ENCODE peak calls at places on chromosomes 7 and 10, in nine cellular contexts. One of them, this sample, is unnamed.
A peak's percentile ranks its signal among the peaks of the same experiment; 100 is the strongest.

GRCh38 chr7:157477550-157478212 is 140.9 kb downstream of the DNAJB6 start:
- DNase-seq in psoas muscle: no peak
- DNase-seq in spleen: peak; percentile 66
- DNase-seq in RWPE1: no peak
- DNase-seq in uterus: no peak
- DNase-seq in breast epithelium: no peak
- DNase-seq in left ventricle myocardium inferior: peak; percentile 4
- DNase-seq in WERI-Rb-1: no peak
- DNase-seq in transverse colon: no peak
- DNase-seq in this sample: peak; percentile 42

GRCh38 chr7:69967152-69967591 is 368.9 kb downstream of the AUTS2 start:
- DNase-seq in psoas muscle: peak; percentile 47
- DNase-seq in spleen: no peak
- DNase-seq in RWPE1: no peak
- DNase-seq in uterus: peak; percentile 20
- DNase-seq in breast epithelium: no peak
- DNase-seq in left ventricle myocardium inferior: peak; percentile 51
- DNase-seq in WERI-Rb-1: no peak
- DNase-seq in transverse colon: no peak
- DNase-seq in this sample: peak; percentile 57

GRCh38 chr7:83921798-83922607 is 272.6 kb downstream of the SEMA3A start:
- DNase-seq in psoas muscle: no peak
- DNase-seq in spleen: no peak
- DNase-seq in RWPE1: no peak
- DNase-seq in uterus: no peak
- DNase-seq in breast epithelium: no peak
- DNase-seq in left ventricle myocardium inferior: no peak
- DNase-seq in WERI-Rb-1: no peak
- DNase-seq in transverse colon: no peak
- DNase-seq in this sample: no peak

GRCh38 chr10:47435081-47435480 is 48.8 kb downstream of the ANXA8 start:
- DNase-seq in psoas muscle: no peak
- DNase-seq in spleen: no peak
- DNase-seq in RWPE1: no peak
- DNase-seq in uterus: no peak
- DNase-seq in breast epithelium: no peak
- DNase-seq in left ventricle myocardium inferior: no peak
- DNase-seq in WERI-Rb-1: no peak
- DNase-seq in transverse colon: no peak
- DNase-seq in this sample: no peak

GRCh38 chr7:108000875-108001758 is 1.8 kb downstream of the LAMB1 start:
- DNase-seq in psoas muscle: peak; percentile 70
- DNase-seq in spleen: no peak
- DNase-seq in RWPE1: no peak
- DNase-seq in uterus: peak; percentile 51
- DNase-seq in breast epithelium: no peak
- DNase-seq in left ventricle myocardium inferior: peak; percentile 58
- DNase-seq in WERI-Rb-1: peak; percentile 74
- DNase-seq in transverse colon: peak; percentile 67
- DNase-seq in this sample: peak; percentile 91

GRCh38 chr7:34756691-34757090 is 98.7 kb downstream of the NPSR1 start:
- DNase-seq in psoas muscle: no peak
- DNase-seq in spleen: no peak
- DNase-seq in RWPE1: no peak
- DNase-seq in uterus: no peak
- DNase-seq in breast epithelium: no peak
- DNase-seq in left ventricle myocardium inferior: no peak
- DNase-seq in WERI-Rb-1: no peak
- DNase-seq in transverse colon: no peak
- DNase-seq in this sample: no peak

GRCh38 chr7:105830405-105831218 is 45.8 kb downstream of the ATXN7L1 start:
- DNase-seq in psoas muscle: no peak
- DNase-seq in spleen: no peak
- DNase-seq in RWPE1: peak; percentile 96
- DNase-seq in uterus: peak; percentile 62
- DNase-seq in breast epithelium: no peak
- DNase-seq in left ventricle myocardium inferior: no peak
- DNase-seq in WERI-Rb-1: no peak
- DNase-seq in transverse colon: no peak
- DNase-seq in this sample: no peak

GRCh38 chr7:158602905-158603772 is 15.5 kb upstream of the PTPRN2 start:
- DNase-seq in psoas muscle: no peak
- DNase-seq in spleen: no peak
- DNase-seq in RWPE1: no peak
- DNase-seq in uterus: no peak
- DNase-seq in breast epithelium: no peak
- DNase-seq in left ventricle myocardium inferior: no peak
- DNase-seq in WERI-Rb-1: no peak
- DNase-seq in transverse colon: no peak
- DNase-seq in this sample: no peak

GRCh38 chr7:156932006-156932405 is 17.5 kb upstream of the NOM1 start:
- DNase-seq in psoas muscle: no peak
- DNase-seq in spleen: no peak
- DNase-seq in RWPE1: peak; percentile 48
- DNase-seq in uterus: no peak
- DNase-seq in breast epithelium: no peak
- DNase-seq in left ventricle myocardium inferior: no peak
- DNase-seq in WERI-Rb-1: peak; percentile 29
- DNase-seq in transverse colon: no peak
- DNase-seq in this sample: peak; percentile 34

GRCh38 chr7:55048221-55048859 is 29.5 kb downstream of the EGFR start:
- DNase-seq in psoas muscle: no peak
- DNase-seq in spleen: no peak
- DNase-seq in RWPE1: no peak
- DNase-seq in uterus: no peak
- DNase-seq in breast epithelium: peak; percentile 47
- DNase-seq in left ventricle myocardium inferior: no peak
- DNase-seq in WERI-Rb-1: no peak
- DNase-seq in transverse colon: no peak
- DNase-seq in this sample: no peak

GRCh38 chr7:106793015-106793651 is 71.9 kb upstream of the PIK3CG start:
- DNase-seq in psoas muscle: no peak
- DNase-seq in spleen: no peak
- DNase-seq in RWPE1: peak; percentile 59
- DNase-seq in uterus: no peak
- DNase-seq in breast epithelium: no peak
- DNase-seq in left ventricle myocardium inferior: no peak
- DNase-seq in WERI-Rb-1: no peak
- DNase-seq in transverse colon: no peak
- DNase-seq in this sample: peak; percentile 62

GRCh38 chr10:15349133-15349532 is 22.0 kb downstream of the FAM171A1 start:
- DNase-seq in psoas muscle: no peak
- DNase-seq in spleen: no peak
- DNase-seq in RWPE1: no peak
- DNase-seq in uterus: no peak
- DNase-seq in breast epithelium: no peak
- DNase-seq in left ventricle myocardium inferior: no peak
- DNase-seq in WERI-Rb-1: no peak
- DNase-seq in transverse colon: peak; percentile 60
- DNase-seq in this sample: no peak

GRCh38 chr7:105881439-105881838 is 5.0 kb upstream of the ATXN7L1 start:
- DNase-seq in psoas muscle: no peak
- DNase-seq in spleen: no peak
- DNase-seq in RWPE1: no peak
- DNase-seq in uterus: no peak
- DNase-seq in breast epithelium: no peak
- DNase-seq in left ventricle myocardium inferior: no peak
- DNase-seq in WERI-Rb-1: no peak
- DNase-seq in transverse colon: no peak
- DNase-seq in this sample: no peak

GRCh38 chr7:3730271-3730670 is 429.2 kb downstream of the SDK1 start:
- DNase-seq in psoas muscle: no peak
- DNase-seq in spleen: no peak
- DNase-seq in RWPE1: no peak
- DNase-seq in uterus: no peak
- DNase-seq in breast epithelium: no peak
- DNase-seq in left ventricle myocardium inferior: no peak
- DNase-seq in WERI-Rb-1: no peak
- DNase-seq in transverse colon: no peak
- DNase-seq in this sample: no peak

GRCh38 chr10:77553966-77554365 is 83.6 kb downstream of the KCNMA1 start:
- DNase-seq in psoas muscle: no peak
- DNase-seq in spleen: no peak
- DNase-seq in RWPE1: no peak
- DNase-seq in uterus: no peak
- DNase-seq in breast epithelium: no peak
- DNase-seq in left ventricle myocardium inferior: no peak
- DNase-seq in WERI-Rb-1: no peak
- DNase-seq in transverse colon: no peak
- DNase-seq in this sample: no peak

GRCh38 chr10:15521507-15521906 is 150.4 kb upstream of the FAM171A1 start:
- DNase-seq in psoas muscle: no peak
- DNase-seq in spleen: no peak
- DNase-seq in RWPE1: no peak
- DNase-seq in uterus: no peak
- DNase-seq in breast epithelium: no peak
- DNase-seq in left ventricle myocardium inferior: no peak
- DNase-seq in WERI-Rb-1: no peak
- DNase-seq in transverse colon: no peak
- DNase-seq in this sample: no peak

GRCh38 chr7:149821191-149822148 is 16.7 kb upstream of the ZNF862 start:
- DNase-seq in psoas muscle: peak; percentile 48
- DNase-seq in spleen: peak; percentile 72
- DNase-seq in RWPE1: no peak
- DNase-seq in uterus: no peak
- DNase-seq in breast epithelium: no peak
- DNase-seq in left ventricle myocardium inferior: peak; percentile 11
- DNase-seq in WERI-Rb-1: no peak
- DNase-seq in transverse colon: peak; percentile 38
- DNase-seq in this sample: no peak

GRCh38 chr7:75966209-75966961 is 28.0 kb downstream of the TMEM120A start:
- DNase-seq in psoas muscle: peak; percentile 86
- DNase-seq in spleen: peak; percentile 59
- DNase-seq in RWPE1: no peak
- DNase-seq in uterus: peak; percentile 73
- DNase-seq in breast epithelium: peak; percentile 35
- DNase-seq in left ventricle myocardium inferior: peak; percentile 66
- DNase-seq in WERI-Rb-1: peak; percentile 43
- DNase-seq in transverse colon: no peak
- DNase-seq in this sample: no peak

GRCh38 chr10:132233501-132234075 is 46.8 kb downstream of the DPYSL4 start:
- DNase-seq in psoas muscle: no peak
- DNase-seq in spleen: no peak
- DNase-seq in RWPE1: no peak
- DNase-seq in uterus: no peak
- DNase-seq in breast epithelium: no peak
- DNase-seq in left ventricle myocardium inferior: no peak
- DNase-seq in WERI-Rb-1: no peak
- DNase-seq in transverse colon: no peak
- DNase-seq in this sample: no peak

GRCh38 chr7:134826105-134826504 is 46.7 kb downstream of the CALD1 start:
- DNase-seq in psoas muscle: no peak
- DNase-seq in spleen: no peak
- DNase-seq in RWPE1: no peak
- DNase-seq in uterus: no peak
- DNase-seq in breast epithelium: no peak
- DNase-seq in left ventricle myocardium inferior: no peak
- DNase-seq in WERI-Rb-1: no peak
- DNase-seq in transverse colon: no peak
- DNase-seq in this sample: no peak

GRCh38 chr7:117673367-117673766 is 193.5 kb downstream of the CFTR start:
- DNase-seq in psoas muscle: no peak
- DNase-seq in spleen: peak; percentile 67
- DNase-seq in RWPE1: no peak
- DNase-seq in uterus: no peak
- DNase-seq in breast epithelium: no peak
- DNase-seq in left ventricle myocardium inferior: peak; percentile 18
- DNase-seq in WERI-Rb-1: no peak
- DNase-seq in transverse colon: peak; percentile 71
- DNase-seq in this sample: peak; percentile 87
- H3K27ac ChIP-seq in psoas muscle: no peak overlapping the region
- H3K27ac ChIP-seq in spleen: no peak overlapping the region
- H3K27ac ChIP-seq in RWPE1: no peak overlapping the region
- H3K27ac ChIP-seq in uterus: no peak overlapping the region
- H3K27ac ChIP-seq in breast epithelium: peak overlapping the region; percentile 15
- H3K27ac ChIP-seq in left ventricle myocardium inferior: no peak overlapping the region
- H3K27ac ChIP-seq in WERI-Rb-1: no peak overlapping the region
- H3K27ac ChIP-seq in transverse colon: peak overlapping the region; percentile 81
- H3K27ac ChIP-seq in this sample: no peak overlapping the region

DNA sequence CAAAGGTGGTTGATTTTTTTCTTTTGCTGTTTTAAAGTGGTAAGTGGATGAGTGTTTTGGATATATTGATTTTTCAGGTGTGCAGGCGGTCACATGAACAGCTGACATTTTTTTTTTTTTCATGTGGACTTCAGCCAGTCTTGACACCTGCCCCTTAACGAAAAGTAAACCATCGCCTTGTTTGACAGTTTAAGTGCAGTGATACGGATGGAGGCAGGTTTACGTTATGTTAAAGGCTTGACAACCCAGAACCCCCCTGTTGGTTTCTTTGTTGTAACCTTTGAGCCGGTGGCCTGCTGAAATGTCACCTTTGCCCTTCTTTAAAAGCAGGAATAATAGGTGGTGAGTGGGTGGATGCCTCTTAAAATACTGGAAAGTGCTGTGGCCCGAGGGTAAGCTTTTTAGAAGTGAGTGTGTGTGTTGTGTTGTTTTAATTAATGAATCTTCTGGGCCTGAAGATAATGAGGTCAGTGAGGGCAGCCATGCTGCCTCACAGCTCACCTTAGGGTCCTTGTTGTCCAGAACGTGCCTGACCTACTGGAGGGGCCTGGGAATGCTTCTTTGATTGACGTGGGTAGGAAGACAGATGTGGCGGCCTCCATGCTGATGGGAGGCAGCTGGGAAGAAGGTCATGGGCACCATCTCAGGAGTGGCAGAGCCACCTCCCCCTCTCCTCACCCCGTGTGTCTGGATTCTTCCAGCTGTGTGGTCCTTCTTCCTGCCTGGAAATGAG is 69.8 kb downstream of the TCF7L2 start:
- DNase-seq in psoas muscle: no peak
- DNase-seq in spleen: no peak
- DNase-seq in RWPE1: no peak
- DNase-seq in uterus: no peak
- DNase-seq in breast epithelium: no peak
- DNase-seq in left ventricle myocardium inferior: no peak
- DNase-seq in WERI-Rb-1: no peak
- DNase-seq in transverse colon: no peak
- DNase-seq in this sample: no peak
- H3K27ac ChIP-seq in psoas muscle: no peak overlapping the region
- H3K27ac ChIP-seq in spleen: no peak overlapping the region
- H3K27ac ChIP-seq in RWPE1: peak overlapping the region; percentile 28
- H3K27ac ChIP-seq in uterus: no peak overlapping the region
- H3K27ac ChIP-seq in breast epithelium: peak overlapping the region; percentile 66
- H3K27ac ChIP-seq in left ventricle myocardium inferior: peak overlapping the region; percentile 60
- H3K27ac ChIP-seq in WERI-Rb-1: no peak overlapping the region
- H3K27ac ChIP-seq in transverse colon: peak overlapping the region; percentile 43
- H3K27ac ChIP-seq in this sample: no peak overlapping the region

GRCh38 chr7:111107989-111108388 is 17.1 kb downstream of the LRRN3 start:
- DNase-seq in psoas muscle: no peak
- DNase-seq in spleen: no peak
- DNase-seq in RWPE1: no peak
- DNase-seq in uterus: no peak
- DNase-seq in breast epithelium: no peak
- DNase-seq in left ventricle myocardium inferior: no peak
- DNase-seq in WERI-Rb-1: no peak
- DNase-seq in transverse colon: no peak
- DNase-seq in this sample: no peak
- H3K27ac ChIP-seq in psoas muscle: no peak overlapping the region
- H3K27ac ChIP-seq in spleen: no peak overlapping the region
- H3K27ac ChIP-seq in RWPE1: no peak overlapping the region
- H3K27ac ChIP-seq in uterus: no peak overlapping the region
- H3K27ac ChIP-seq in breast epithelium: no peak overlapping the region
- H3K27ac ChIP-seq in left ventricle myocardium inferior: no peak overlapping the region
- H3K27ac ChIP-seq in WERI-Rb-1: no peak overlapping the region
- H3K27ac ChIP-seq in transverse colon: no peak overlapping the region
- H3K27ac ChIP-seq in this sample: no peak overlapping the region

GRCh38 chr7:47546171-47546570 is 35.7 kb downstream of the TNS3 start:
- DNase-seq in psoas muscle: no peak
- DNase-seq in spleen: peak; percentile 69
- DNase-seq in RWPE1: no peak
- DNase-seq in uterus: no peak
- DNase-seq in breast epithelium: no peak
- DNase-seq in left ventricle myocardium inferior: no peak
- DNase-seq in WERI-Rb-1: no peak
- DNase-seq in transverse colon: no peak
- DNase-seq in this sample: no peak
- H3K27ac ChIP-seq in psoas muscle: no peak overlapping the region
- H3K27ac ChIP-seq in spleen: no peak overlapping the region
- H3K27ac ChIP-seq in RWPE1: peak overlapping the region; percentile 3
- H3K27ac ChIP-seq in uterus: no peak overlapping the region
- H3K27ac ChIP-seq in breast epithelium: no peak overlapping the region
- H3K27ac ChIP-seq in left ventricle myocardium inferior: no peak overlapping the region
- H3K27ac ChIP-seq in WERI-Rb-1: no peak overlapping the region
- H3K27ac ChIP-seq in transverse colon: no peak overlapping the region
- H3K27ac ChIP-seq in this sample: no peak overlapping the region